ENCODE peak calls at places on chromosome 3, in nine cellular contexts. X is A549; M is SK-N-SH; I is neuronal stem cell; W is CD8-positive, alpha-beta T cell; T is astrocyte; R is hepatocyte; Y is mesendoderm; L is mammary epithelial cell. H is an unnamed sample.

GRCh38 chr3:168885028-168885427 is 778.5 kb downstream of the MECOM start:
- DNase-seq in R (no peak), L (peak), X (no peak), W (no peak), T (peak), Y (no peak), I (no peak), M (no peak), H (peak)

GRCh38 chr3:5002174-5002870 is 23.1 kb downstream of the BHLHE40 start:
- DNase-seq in L (no peak), X (no peak), W (peak), T (no peak), I (no peak), M (no peak), R (no peak), Y (peak), H (no peak)

GRCh38 chr3:198113219-198114053 is 153.4 kb downstream of the LMLN start:
- DNase-seq in Y (peak), I (no peak), W (no peak), X (no peak), T (no peak), R (no peak), M (peak), L (no peak), H (no peak)

GRCh38 chr3:194486540-194487288 is at the start of gene ATP13A3:
- DNase-seq in X (peak), L (peak), M (peak), R (peak), I (peak), W (peak), T (peak), Y (peak), H (peak)

GRCh38 chr3:192929146-192929545 is 11.5 kb upstream of the MB21D2 start:
- DNase-seq in X (no peak), M (no peak), R (no peak), Y (peak), L (peak), W (no peak), T (peak), I (no peak), H (no peak)

GRCh38 chr3:58274027-58274614 is 31.9 kb upstream of the RPP14 start:
- DNase-seq in R (no peak), W (no peak), X (no peak), M (no peak), T (peak), L (no peak), I (no peak), Y (no peak), H (no peak)

GRCh38 chr3:52352566-52352965 is 36.4 kb downstream of the DNAH1 start:
- DNase-seq in R (no peak), I (no peak), Y (no peak), T (no peak), L (no peak), W (no peak), X (no peak), M (no peak), H (no peak)

GRCh38 chr3:143901105-143901504 is 52.8 kb upstream of the SLC9A9 start:
- DNase-seq in W (no peak), Y (no peak), T (peak), L (peak), I (no peak), X (no peak), M (no peak), R (no peak), H (peak)

GRCh38 chr3:124787490-124788195 is 57.4 kb downstream of the UMPS start:
- DNase-seq in R (no peak), W (no peak), L (no peak), M (no peak), Y (no peak), T (peak), X (no peak), I (no peak), H (peak)

GRCh38 chr3:23671901-23672589 is 133.7 kb upstream of the UBE2E1 start:
- DNase-seq in W (no peak), M (no peak), T (no peak), L (no peak), X (no peak), I (no peak), R (no peak), Y (no peak), H (no peak)

GRCh38 chr3:122498152-122498551 is 16.6 kb downstream of the KPNA1 start:
- DNase-seq in T (no peak), W (no peak), R (no peak), L (peak), I (no peak), M (no peak), X (no peak), Y (peak), H (no peak)

DNA sequence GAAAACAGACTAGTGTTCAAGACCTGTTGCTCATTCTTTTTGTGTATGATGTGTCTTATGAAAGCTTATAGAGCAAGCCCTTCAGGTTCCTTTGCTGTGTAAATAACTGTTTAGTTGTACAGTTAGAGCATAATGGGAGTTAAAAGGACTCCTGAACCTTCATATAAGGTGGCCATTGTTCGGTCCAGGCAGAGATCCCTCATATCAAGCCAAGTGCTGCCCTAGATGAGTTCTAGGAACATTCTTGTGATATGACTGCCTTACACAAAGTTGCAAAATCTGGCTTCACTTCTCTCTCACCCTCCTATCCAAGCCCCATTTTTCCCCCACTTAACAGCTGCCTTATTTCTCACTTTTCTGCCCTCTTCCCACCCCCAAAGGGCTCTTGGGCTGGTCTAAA is 26.9 kb downstream of the GYG1 start:
- DNase-seq in L (no peak), R (no peak), X (no peak), W (no peak), I (no peak), Y (no peak), T (peak), M (no peak), H (peak)
- H3K4me3 ChIP-seq in L (no peak), R (no peak), X (no peak), W (no peak), I (no peak), Y (no peak), T (no peak), M (no peak), H (no peak)

DNA sequence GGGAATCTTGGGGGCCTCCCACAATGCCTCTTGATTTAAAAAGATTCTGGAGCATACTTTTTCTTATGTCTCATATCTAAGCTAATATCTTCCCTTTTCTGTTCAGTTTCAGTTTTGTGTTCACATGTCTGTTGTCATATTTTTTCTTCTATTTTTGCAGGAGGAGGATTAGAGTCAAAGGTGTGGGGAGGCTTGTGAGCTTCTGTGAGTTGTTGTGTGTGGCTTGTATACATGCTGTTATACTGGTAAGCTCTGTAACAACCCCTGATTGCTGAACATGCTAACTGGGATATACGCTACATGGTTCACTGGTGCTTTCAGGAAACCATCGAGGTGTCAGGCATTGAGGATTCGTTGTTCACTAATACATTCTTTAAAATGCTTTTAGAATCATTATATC is 83.5 kb downstream of the SLC25A26 start:
- DNase-seq in R (no peak), W (no peak), T (no peak), X (no peak), L (no peak), I (no peak), M (no peak), Y (no peak), H (no peak)
- H3K4me3 ChIP-seq in R (no peak), W (no peak), T (no peak), X (no peak), L (no peak), I (no peak), M (no peak), Y (no peak), H (no peak)

DNA sequence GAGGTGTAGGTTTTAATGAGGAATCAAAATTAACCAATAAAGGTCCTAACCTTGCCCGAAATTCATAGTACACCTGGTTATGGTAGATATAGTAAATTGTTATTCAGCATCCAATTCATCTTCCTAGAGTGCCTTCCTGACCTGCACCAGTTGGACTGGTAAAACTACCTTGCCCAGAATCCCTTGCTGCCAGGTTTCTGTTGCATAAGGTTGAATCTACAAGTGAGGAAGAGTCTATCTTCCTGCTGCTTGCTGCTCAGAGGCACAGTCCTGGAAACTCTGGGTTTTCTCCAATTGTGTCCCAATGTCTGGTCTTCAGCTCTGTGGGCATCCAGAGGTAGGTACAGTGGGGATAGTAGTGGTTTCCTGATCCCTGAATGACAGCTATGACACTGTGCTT is 17.3 kb downstream of the CCDC54 start:
- DNase-seq in M (no peak), W (no peak), T (no peak), X (no peak), L (peak), Y (peak), I (no peak), R (peak), H (no peak)
- H3K4me3 ChIP-seq in M (no peak), W (no peak), T (no peak), X (no peak), L (no peak), Y (no peak), I (no peak), R (no peak), H (no peak)

DNA sequence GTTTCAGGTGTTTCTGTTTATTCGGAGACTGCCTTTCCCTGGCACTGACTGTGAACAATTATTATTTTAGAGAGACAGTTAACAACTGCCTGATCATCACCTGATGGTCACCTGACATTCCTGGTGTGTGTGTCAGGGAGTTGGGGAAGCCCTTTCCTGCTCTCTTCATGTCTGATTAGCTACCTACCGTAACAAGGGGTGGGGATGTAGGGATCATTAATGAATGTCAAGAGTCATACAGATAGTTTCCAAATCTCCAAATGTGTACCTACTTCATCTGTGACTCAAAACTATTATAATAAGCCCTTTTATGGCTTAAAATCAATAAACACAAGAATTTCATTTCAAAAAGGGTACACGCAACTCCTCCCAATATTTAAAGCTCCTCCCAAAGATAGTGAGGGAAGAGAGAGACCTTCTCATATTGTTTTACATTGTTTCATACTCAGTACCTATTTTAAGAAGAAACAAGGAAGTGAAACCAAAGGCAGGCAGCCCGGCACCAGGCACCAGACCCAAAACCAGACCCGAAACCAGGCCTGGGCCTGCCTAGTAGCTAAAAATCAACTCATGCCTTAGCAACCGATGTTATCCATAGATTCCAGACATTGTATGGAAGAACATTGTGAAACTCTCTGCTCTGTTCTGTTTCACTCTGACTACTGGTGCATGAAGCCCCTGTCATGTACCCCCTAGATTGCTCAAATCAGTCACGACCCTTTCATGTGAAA is 844.9 kb upstream of the ALCAM start:
- DNase-seq in W (no peak), T (no peak), L (peak), R (no peak), X (no peak), I (no peak), M (no peak), Y (no peak), H (no peak)
- H3K4me3 ChIP-seq in W (no peak), T (no peak), L (no peak), R (no peak), X (no peak), I (no peak), M (no peak), Y (no peak), H (no peak)

GRCh38 chr3:140334105-140334504 is 343.8 kb upstream of the TRIM42 start:
- DNase-seq in X (no peak), L (no peak), M (peak), T (no peak), R (no peak), Y (peak), I (no peak), W (no peak), H (no peak)

GRCh38 chr3:140338916-140339315 is 338.9 kb upstream of the TRIM42 start:
- DNase-seq in Y (no peak), R (no peak), X (no peak), M (no peak), W (no peak), L (no peak), I (no peak), T (no peak), H (no peak)

GRCh38 chr3:140334530-140334929 is 343.3 kb upstream of the TRIM42 start:
- DNase-seq in Y (no peak), L (no peak), X (no peak), M (no peak), R (no peak), T (no peak), I (no peak), W (no peak), H (no peak)
- H3K4me3 ChIP-seq in Y (no peak), L (no peak), X (no peak), M (no peak), R (no peak), T (no peak), I (no peak), W (no peak), H (no peak)

DNA sequence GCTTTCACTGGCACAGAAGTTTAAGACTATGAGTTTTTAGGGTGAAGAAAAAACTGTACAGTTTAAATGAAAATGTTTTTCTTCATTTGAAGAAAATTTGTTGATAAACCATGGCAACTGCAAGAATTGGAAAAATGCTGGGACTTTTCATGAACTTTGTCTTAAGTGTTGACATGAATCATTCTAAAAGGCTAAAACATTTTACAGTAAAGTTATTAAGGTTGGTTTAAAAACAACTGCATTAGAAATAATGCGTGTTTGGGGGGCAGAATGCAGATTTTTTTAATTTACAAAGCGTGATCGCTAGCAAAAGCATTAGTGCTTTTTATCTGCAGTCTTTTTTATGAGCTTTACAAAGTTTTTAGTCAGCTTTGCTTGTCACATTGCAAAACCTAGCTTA is 601.9 kb upstream of the TGFBR2 start:
- DNase-seq in X (no peak), L (no peak), Y (no peak), W (no peak), T (no peak), I (no peak), R (no peak), M (no peak), H (peak)
- H3K4me3 ChIP-seq in X (no peak), L (no peak), Y (no peak), W (no peak), T (no peak), I (no peak), R (no peak), M (no peak), H (no peak)

GRCh38 chr3:84961492-84962255 is 2.9 kb downstream of the CADM2 start:
- DNase-seq in I (no peak), L (no peak), Y (peak), W (no peak), M (peak), T (no peak), R (no peak), X (no peak), H (no peak)
- H3K4me3 ChIP-seq in I (peak), L (no peak), Y (peak), W (no peak), M (no peak), T (peak), R (peak), X (no peak), H (no peak)

DNA sequence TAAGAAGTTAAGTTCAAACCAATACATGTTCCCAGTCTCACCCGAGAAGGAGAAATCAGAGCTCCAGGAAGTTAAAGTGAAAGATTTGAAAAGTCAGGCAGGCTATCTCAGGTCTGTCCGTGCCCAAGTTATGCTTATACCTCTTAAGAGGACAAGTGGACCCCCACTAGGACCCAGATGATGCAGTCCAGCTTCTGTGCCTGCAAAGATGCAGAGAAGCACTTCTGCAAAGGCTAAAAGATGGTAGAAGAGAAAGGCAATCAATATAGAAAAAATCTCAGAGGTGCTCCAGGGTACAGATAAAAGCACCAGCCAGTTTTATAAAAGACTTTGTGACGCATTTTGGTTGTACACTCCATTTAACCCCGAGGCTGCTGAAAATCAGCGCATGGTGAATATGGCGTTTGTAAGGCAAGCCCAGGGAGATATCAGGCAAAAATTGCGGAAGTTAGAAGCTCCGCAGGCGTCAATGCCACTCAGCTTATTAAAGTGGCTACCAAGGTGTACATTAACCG is 9.9 kb upstream of the SLC9C1 start:
- DNase-seq in M (no peak), R (peak), Y (peak), T (peak), W (peak), L (no peak), X (no peak), I (no peak), H (peak)
- H3K4me3 ChIP-seq in M (peak), R (peak), Y (no peak), T (peak), W (peak), L (no peak), X (no peak), I (peak), H (peak)

H was measured in fibroblast of mammary gland.